ENCODE peak calls at places on chromosomes 3 and 15, in six cellular contexts. One of them, this sample, is unnamed.
A peak's percentile ranks its signal among the peaks of the same experiment; 100 is the strongest.

GRCh38 chr3:129576514-129577345 is 29.7 kb downstream of the PLXND1 start:
- DNase-seq in NCI-H1092: peak; percentile 66
- DNase-seq in keratinocyte: no peak
- DNase-seq in activated CD8-positive, alpha-beta memory T cell treated with anti-CD3 and anti-CD28 coated beads, Interleukin-2, amount 50 U/mL, for 48 hours: peak; percentile 62
- DNase-seq in H4: no peak
- DNase-seq in IMR-90: no peak
- DNase-seq in this sample: peak; percentile 60

GRCh38 chr3:139288266-139288821 is 55.5 kb upstream of the MRPS22 start:
- DNase-seq in IMR-90: no peak
- DNase-seq in NCI-H1092: no peak
- DNase-seq in keratinocyte: no peak
- DNase-seq in H4: no peak
- DNase-seq in activated CD8-positive, alpha-beta memory T cell treated with anti-CD3 and anti-CD28 coated beads, Interleukin-2, amount 50 U/mL, for 48 hours: no peak
- DNase-seq in this sample: no peak

GRCh38 chr3:29012011-29012410 is 268.9 kb upstream of the RBMS3 start:
- DNase-seq in IMR-90: no peak
- DNase-seq in NCI-H1092: no peak
- DNase-seq in activated CD8-positive, alpha-beta memory T cell treated with anti-CD3 and anti-CD28 coated beads, Interleukin-2, amount 50 U/mL, for 48 hours: no peak
- DNase-seq in H4: no peak
- DNase-seq in keratinocyte: no peak
- DNase-seq in this sample: no peak

GRCh38 chr3:158167737-158168469 is 58.0 kb downstream of the RSRC1 start:
- DNase-seq in NCI-H1092: no peak
- DNase-seq in activated CD8-positive, alpha-beta memory T cell treated with anti-CD3 and anti-CD28 coated beads, Interleukin-2, amount 50 U/mL, for 48 hours: no peak
- DNase-seq in IMR-90: peak; percentile 98
- DNase-seq in keratinocyte: peak; percentile 40
- DNase-seq in H4: peak; percentile 97
- DNase-seq in this sample: no peak

GRCh38 chr3:105906834-105907233 is 38.0 kb upstream of the CBLB start:
- DNase-seq in H4: no peak
- DNase-seq in activated CD8-positive, alpha-beta memory T cell treated with anti-CD3 and anti-CD28 coated beads, Interleukin-2, amount 50 U/mL, for 48 hours: no peak
- DNase-seq in NCI-H1092: no peak
- DNase-seq in IMR-90: peak; percentile 86
- DNase-seq in keratinocyte: no peak
- DNase-seq in this sample: peak; percentile 45

GRCh38 chr3:115766587-115767492 is 143.5 kb downstream of the GAP43 start:
- DNase-seq in activated CD8-positive, alpha-beta memory T cell treated with anti-CD3 and anti-CD28 coated beads, Interleukin-2, amount 50 U/mL, for 48 hours: no peak
- DNase-seq in H4: peak; percentile 52
- DNase-seq in IMR-90: peak; percentile 81
- DNase-seq in keratinocyte: no peak
- DNase-seq in NCI-H1092: no peak
- DNase-seq in this sample: no peak

GRCh38 chr15:76993114-76993715 is 1.7 kb upstream of the PSTPIP1 start:
- DNase-seq in keratinocyte: no peak
- DNase-seq in IMR-90: no peak
- DNase-seq in H4: no peak
- DNase-seq in NCI-H1092: no peak
- DNase-seq in activated CD8-positive, alpha-beta memory T cell treated with anti-CD3 and anti-CD28 coated beads, Interleukin-2, amount 50 U/mL, for 48 hours: peak; percentile 52
- DNase-seq in this sample: no peak

GRCh38 chr3:13141991-13142412 is 68.8 kb upstream of the IQSEC1 start:
- DNase-seq in keratinocyte: peak; percentile 7
- DNase-seq in H4: no peak
- DNase-seq in NCI-H1092: no peak
- DNase-seq in IMR-90: peak; percentile 28
- DNase-seq in activated CD8-positive, alpha-beta memory T cell treated with anti-CD3 and anti-CD28 coated beads, Interleukin-2, amount 50 U/mL, for 48 hours: no peak
- DNase-seq in this sample: peak; percentile 6

GRCh38 chr3:49295489-49296058 is 18.5 kb upstream of the C3orf62 start:
- DNase-seq in IMR-90: peak; percentile 35
- DNase-seq in activated CD8-positive, alpha-beta memory T cell treated with anti-CD3 and anti-CD28 coated beads, Interleukin-2, amount 50 U/mL, for 48 hours: no peak
- DNase-seq in H4: no peak
- DNase-seq in NCI-H1092: no peak
- DNase-seq in keratinocyte: no peak
- DNase-seq in this sample: no peak

GRCh38 chr3:132981746-132982145 is 56.4 kb upstream of the TMEM108 start:
- DNase-seq in keratinocyte: no peak
- DNase-seq in IMR-90: no peak
- DNase-seq in H4: no peak
- DNase-seq in NCI-H1092: no peak
- DNase-seq in activated CD8-positive, alpha-beta memory T cell treated with anti-CD3 and anti-CD28 coated beads, Interleukin-2, amount 50 U/mL, for 48 hours: no peak
- DNase-seq in this sample: no peak

GRCh38 chr3:12677616-12678015 is 13.7 kb upstream of the RAF1 start:
- DNase-seq in activated CD8-positive, alpha-beta memory T cell treated with anti-CD3 and anti-CD28 coated beads, Interleukin-2, amount 50 U/mL, for 48 hours: no peak
- DNase-seq in H4: no peak
- DNase-seq in keratinocyte: no peak
- DNase-seq in NCI-H1092: no peak
- DNase-seq in IMR-90: no peak
- DNase-seq in this sample: no peak

GRCh38 chr3:98741121-98741716 is 21.9 kb upstream of the ST3GAL6 start:
- DNase-seq in IMR-90: peak; percentile 70
- DNase-seq in H4: no peak
- DNase-seq in activated CD8-positive, alpha-beta memory T cell treated with anti-CD3 and anti-CD28 coated beads, Interleukin-2, amount 50 U/mL, for 48 hours: no peak
- DNase-seq in NCI-H1092: no peak
- DNase-seq in keratinocyte: peak; percentile 26
- DNase-seq in this sample: no peak

GRCh38 chr3:1609416-1609815 is 489.2 kb upstream of the CNTN4 start:
- DNase-seq in IMR-90: no peak
- DNase-seq in activated CD8-positive, alpha-beta memory T cell treated with anti-CD3 and anti-CD28 coated beads, Interleukin-2, amount 50 U/mL, for 48 hours: no peak
- DNase-seq in NCI-H1092: peak; percentile 13
- DNase-seq in H4: peak; percentile 66
- DNase-seq in keratinocyte: no peak
- DNase-seq in this sample: no peak

GRCh38 chr3:15610083-15610482 is 8.5 kb downstream of the BTD start:
- DNase-seq in NCI-H1092: no peak
- DNase-seq in IMR-90: peak; percentile 75
- DNase-seq in activated CD8-positive, alpha-beta memory T cell treated with anti-CD3 and anti-CD28 coated beads, Interleukin-2, amount 50 U/mL, for 48 hours: no peak
- DNase-seq in H4: peak; percentile 40
- DNase-seq in keratinocyte: peak; percentile 32
- DNase-seq in this sample: peak; percentile 92

GRCh38 chr3:38543602-38544001 is 47.5 kb downstream of the EXOG start:
- DNase-seq in NCI-H1092: no peak
- DNase-seq in activated CD8-positive, alpha-beta memory T cell treated with anti-CD3 and anti-CD28 coated beads, Interleukin-2, amount 50 U/mL, for 48 hours: peak; percentile 29
- DNase-seq in H4: no peak
- DNase-seq in IMR-90: peak; percentile 33
- DNase-seq in keratinocyte: no peak
- DNase-seq in this sample: peak; percentile 36

GRCh38 chr15:95291878-95292472 is 1038.5 kb upstream of the NR2F2 start:
- DNase-seq in IMR-90: peak; percentile 56
- DNase-seq in NCI-H1092: no peak
- DNase-seq in keratinocyte: no peak
- DNase-seq in H4: peak; percentile 25
- DNase-seq in activated CD8-positive, alpha-beta memory T cell treated with anti-CD3 and anti-CD28 coated beads, Interleukin-2, amount 50 U/mL, for 48 hours: no peak
- DNase-seq in this sample: no peak

GRCh38 chr15:73628976-73629854 is 4.0 kb downstream of the NPTN start:
- DNase-seq in NCI-H1092: no peak
- DNase-seq in IMR-90: no peak
- DNase-seq in keratinocyte: no peak
- DNase-seq in H4: no peak
- DNase-seq in activated CD8-positive, alpha-beta memory T cell treated with anti-CD3 and anti-CD28 coated beads, Interleukin-2, amount 50 U/mL, for 48 hours: no peak
- DNase-seq in this sample: no peak

GRCh38 chr3:128846501-128846900 is 32.9 kb upstream of the ACAD9 start:
- DNase-seq in activated CD8-positive, alpha-beta memory T cell treated with anti-CD3 and anti-CD28 coated beads, Interleukin-2, amount 50 U/mL, for 48 hours: no peak
- DNase-seq in IMR-90: no peak
- DNase-seq in keratinocyte: no peak
- DNase-seq in NCI-H1092: no peak
- DNase-seq in H4: no peak
- DNase-seq in this sample: no peak

GRCh38 chr3:186483611-186484340 is 60.4 kb downstream of the CRYGS start:
- DNase-seq in IMR-90: peak; percentile 9
- DNase-seq in NCI-H1092: no peak
- DNase-seq in H4: no peak
- DNase-seq in keratinocyte: no peak
- DNase-seq in activated CD8-positive, alpha-beta memory T cell treated with anti-CD3 and anti-CD28 coated beads, Interleukin-2, amount 50 U/mL, for 48 hours: no peak
- DNase-seq in this sample: no peak